ENCODE peak calls at places on chromosomes 11 and 22, in seven cellular contexts. One of them, this sample, is unnamed. For H3K4me1, the result is how much of the 10 kb centered on the place peaks cover.

GRCh38 chr22:35446365-35446764 is 46.4 kb downstream of the MCM5 start:
- DNase-seq in fibroblast of lung: peak
- DNase-seq in HAP-1: no peak
- DNase-seq in right atrium auricular region: no peak
- DNase-seq in H9: no peak
- DNase-seq in naive thymus-derived CD4-positive, alpha-beta T cell: no peak
- DNase-seq in aorta: no peak
- DNase-seq in this sample: no peak

GRCh38 chr11:68076371-68077042 is 37.7 kb downstream of the TCIRG1 start:
- DNase-seq in fibroblast of lung: no peak
- DNase-seq in HAP-1: no peak
- DNase-seq in right atrium auricular region: no peak
- DNase-seq in H9: no peak
- DNase-seq in naive thymus-derived CD4-positive, alpha-beta T cell: no peak
- DNase-seq in aorta: no peak
- DNase-seq in this sample: no peak

GRCh38 chr22:31044262-31044861 is 36.8 kb upstream of the SMTN start:
- DNase-seq in fibroblast of lung: peak
- DNase-seq in HAP-1: no peak
- DNase-seq in right atrium auricular region: peak
- DNase-seq in H9: peak
- DNase-seq in naive thymus-derived CD4-positive, alpha-beta T cell: no peak
- DNase-seq in aorta: peak
- DNase-seq in this sample: no peak

GRCh38 chr11:77125191-77125590 is 2.9 kb upstream of the MYO7A start:
- DNase-seq in fibroblast of lung: no peak
- DNase-seq in HAP-1: no peak
- DNase-seq in right atrium auricular region: no peak
- DNase-seq in H9: no peak
- DNase-seq in naive thymus-derived CD4-positive, alpha-beta T cell: no peak
- DNase-seq in aorta: no peak
- DNase-seq in this sample: peak

GRCh38 chr11:23555085-23555484 is 694.8 kb upstream of the CCDC179 start:
- DNase-seq in fibroblast of lung: peak
- DNase-seq in HAP-1: no peak
- DNase-seq in right atrium auricular region: no peak
- DNase-seq in H9: no peak
- DNase-seq in naive thymus-derived CD4-positive, alpha-beta T cell: no peak
- DNase-seq in aorta: no peak
- DNase-seq in this sample: no peak

GRCh38 chr11:115721309-115722007 is 217.2 kb upstream of the CADM1 start:
- DNase-seq in fibroblast of lung: no peak
- DNase-seq in HAP-1: no peak
- DNase-seq in right atrium auricular region: no peak
- DNase-seq in H9: no peak
- DNase-seq in naive thymus-derived CD4-positive, alpha-beta T cell: no peak
- DNase-seq in aorta: no peak
- DNase-seq in this sample: no peak

GRCh38 chr11:111378773-111379499 is at the start of gene POU2AF1:
- DNase-seq in fibroblast of lung: peak
- DNase-seq in HAP-1: no peak
- DNase-seq in right atrium auricular region: no peak
- DNase-seq in H9: peak
- DNase-seq in naive thymus-derived CD4-positive, alpha-beta T cell: peak
- DNase-seq in aorta: no peak
- DNase-seq in this sample: no peak

GRCh38 chr22:40434745-40435144 is 64.4 kb downstream of the SGSM3 start:
- DNase-seq in fibroblast of lung: no peak
- DNase-seq in HAP-1: no peak
- DNase-seq in right atrium auricular region: no peak
- DNase-seq in H9: no peak
- DNase-seq in naive thymus-derived CD4-positive, alpha-beta T cell: no peak
- DNase-seq in aorta: no peak
- DNase-seq in this sample: no peak

GRCh38 chr11:93005239-93005638 is 35.8 kb downstream of the MTNR1B start:
- DNase-seq in fibroblast of lung: peak
- DNase-seq in HAP-1: no peak
- DNase-seq in right atrium auricular region: no peak
- DNase-seq in H9: no peak
- DNase-seq in naive thymus-derived CD4-positive, alpha-beta T cell: no peak
- DNase-seq in aorta: no peak
- DNase-seq in this sample: no peak

GRCh38 chr11:66609951-66610617 is 6.3 kb upstream of the RBM14 start:
- DNase-seq in fibroblast of lung: no peak
- DNase-seq in HAP-1: no peak
- DNase-seq in right atrium auricular region: no peak
- DNase-seq in H9: no peak
- DNase-seq in naive thymus-derived CD4-positive, alpha-beta T cell: no peak
- DNase-seq in aorta: no peak
- DNase-seq in this sample: no peak

GRCh38 chr22:28855355-28856094 is 27.8 kb upstream of the ZNRF3 start:
- DNase-seq in fibroblast of lung: peak
- DNase-seq in HAP-1: peak
- DNase-seq in right atrium auricular region: peak
- DNase-seq in H9: peak
- DNase-seq in naive thymus-derived CD4-positive, alpha-beta T cell: peak
- DNase-seq in aorta: no peak
- DNase-seq in this sample: no peak

GRCh38 chr11:31422703-31423102 is 53.0 kb downstream of the DNAJC24 start:
- DNase-seq in fibroblast of lung: no peak
- DNase-seq in HAP-1: no peak
- DNase-seq in right atrium auricular region: no peak
- DNase-seq in H9: no peak
- DNase-seq in naive thymus-derived CD4-positive, alpha-beta T cell: no peak
- DNase-seq in aorta: no peak
- DNase-seq in this sample: no peak

GRCh38 chr11:46435679-46436078 is 44.1 kb upstream of the CHRM4 start:
- DNase-seq in fibroblast of lung: no peak
- DNase-seq in HAP-1: no peak
- DNase-seq in right atrium auricular region: no peak
- DNase-seq in H9: no peak
- DNase-seq in naive thymus-derived CD4-positive, alpha-beta T cell: no peak
- DNase-seq in aorta: no peak
- DNase-seq in this sample: no peak

GRCh38 chr22:32745251-32745995 is 56.1 kb upstream of the TIMP3 start:
- DNase-seq in fibroblast of lung: peak
- DNase-seq in HAP-1: no peak
- DNase-seq in right atrium auricular region: peak
- DNase-seq in H9: peak
- DNase-seq in naive thymus-derived CD4-positive, alpha-beta T cell: no peak
- DNase-seq in aorta: no peak
- DNase-seq in this sample: no peak

GRCh38 chr11:119904636-119905035 is 175.6 kb upstream of the NECTIN1 start:
- DNase-seq in fibroblast of lung: no peak
- DNase-seq in HAP-1: no peak
- DNase-seq in right atrium auricular region: no peak
- DNase-seq in H9: no peak
- DNase-seq in naive thymus-derived CD4-positive, alpha-beta T cell: no peak
- DNase-seq in aorta: no peak
- DNase-seq in this sample: peak

GRCh38 chr11:75428301-75428724 is 4.7 kb downstream of the KLHL35 start:
- DNase-seq in fibroblast of lung: peak
- DNase-seq in HAP-1: peak
- DNase-seq in right atrium auricular region: peak
- DNase-seq in H9: peak
- DNase-seq in naive thymus-derived CD4-positive, alpha-beta T cell: peak
- DNase-seq in aorta: peak
- DNase-seq in this sample: peak

GRCh38 chr11:64826578-64827450 is 16.5 kb upstream of the MEN1 start:
- DNase-seq in fibroblast of lung: no peak
- DNase-seq in HAP-1: no peak
- DNase-seq in right atrium auricular region: no peak
- DNase-seq in H9: peak
- DNase-seq in naive thymus-derived CD4-positive, alpha-beta T cell: no peak
- DNase-seq in aorta: no peak
- DNase-seq in this sample: no peak

GRCh38 chr11:115317428-115318185 is 186.6 kb downstream of the CADM1 start:
- DNase-seq in fibroblast of lung: peak
- DNase-seq in HAP-1: no peak
- DNase-seq in right atrium auricular region: no peak
- DNase-seq in H9: no peak
- DNase-seq in naive thymus-derived CD4-positive, alpha-beta T cell: no peak
- DNase-seq in aorta: no peak
- DNase-seq in this sample: no peak

GRCh38 chr22:17132112-17132511 is 11.0 kb upstream of the TMEM121B start:
- DNase-seq in fibroblast of lung: no peak
- DNase-seq in HAP-1: no peak
- DNase-seq in right atrium auricular region: no peak
- DNase-seq in H9: no peak
- DNase-seq in naive thymus-derived CD4-positive, alpha-beta T cell: no peak
- DNase-seq in aorta: peak
- DNase-seq in this sample: no peak

GRCh38 chr11:75498556-75499255 is 27.0 kb downstream of the GDPD5 start:
- DNase-seq in fibroblast of lung: peak
- DNase-seq in HAP-1: no peak
- DNase-seq in right atrium auricular region: no peak
- DNase-seq in H9: no peak
- DNase-seq in naive thymus-derived CD4-positive, alpha-beta T cell: no peak
- DNase-seq in aorta: no peak
- DNase-seq in this sample: no peak

GRCh38 chr11:34308049-34308692 is 49.6 kb downstream of the ABTB2 start:
- DNase-seq in fibroblast of lung: no peak
- DNase-seq in HAP-1: no peak
- DNase-seq in right atrium auricular region: no peak
- DNase-seq in H9: no peak
- DNase-seq in naive thymus-derived CD4-positive, alpha-beta T cell: no peak
- DNase-seq in aorta: no peak
- DNase-seq in this sample: no peak
- H3K4me1 ChIP-seq in fibroblast of lung: under half
- H3K4me1 ChIP-seq in HAP-1: under half
- H3K4me1 ChIP-seq in right atrium auricular region: under half
- H3K4me1 ChIP-seq in H9: under half
- H3K4me1 ChIP-seq in naive thymus-derived CD4-positive, alpha-beta T cell: under half
- H3K4me1 ChIP-seq in aorta: under half
- H3K4me1 ChIP-seq in this sample: under half

DNA sequence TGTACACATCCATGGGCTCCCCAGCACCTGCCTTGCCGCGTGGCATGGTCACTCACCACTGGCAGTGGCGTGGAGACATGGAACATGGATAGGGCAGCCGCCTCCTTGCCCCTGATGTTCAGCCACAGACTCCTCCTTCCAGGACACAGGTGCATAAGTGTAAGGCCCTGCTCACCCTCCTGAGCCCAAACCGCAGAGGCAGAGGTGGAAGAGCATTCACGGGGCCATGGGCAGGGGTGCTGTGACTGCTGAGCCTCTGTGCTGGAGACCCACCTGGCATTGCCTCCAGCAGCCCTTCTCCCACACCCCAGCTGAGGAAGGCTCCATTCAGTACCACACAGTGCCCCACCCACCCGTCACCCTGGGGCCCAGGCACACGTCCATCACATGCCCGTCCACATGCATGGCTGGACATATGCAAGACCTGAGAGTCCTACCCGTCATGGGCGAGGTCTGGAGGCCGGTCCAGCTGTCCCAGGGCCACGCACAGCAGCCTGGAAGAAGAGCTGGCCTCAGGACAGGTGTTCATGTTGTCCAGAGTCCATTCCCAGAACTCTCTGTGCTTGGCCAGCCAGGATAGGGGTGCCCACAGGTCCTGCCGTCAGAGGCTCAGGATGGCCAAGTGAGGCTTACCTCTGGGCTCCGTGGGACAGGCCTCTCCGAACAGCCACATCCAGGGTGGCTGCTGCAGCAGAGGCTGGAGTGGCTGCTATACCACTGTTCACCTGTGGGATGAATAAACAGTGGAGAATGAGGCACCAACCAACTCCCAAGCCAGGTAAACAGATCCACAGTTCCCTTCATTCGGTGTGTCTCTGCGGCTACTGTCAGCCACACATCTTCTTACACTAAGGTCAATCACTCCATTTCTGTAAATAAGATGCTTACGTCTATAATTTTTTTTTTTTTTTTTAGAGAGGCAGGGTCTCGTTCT is 1.7 kb upstream of the TUBGCP6 start:
- DNase-seq in fibroblast of lung: no peak
- DNase-seq in HAP-1: no peak
- DNase-seq in right atrium auricular region: no peak
- DNase-seq in H9: no peak
- DNase-seq in naive thymus-derived CD4-positive, alpha-beta T cell: no peak
- DNase-seq in aorta: no peak
- DNase-seq in this sample: no peak
- H3K4me1 ChIP-seq in fibroblast of lung: under half
- H3K4me1 ChIP-seq in HAP-1: under half
- H3K4me1 ChIP-seq in right atrium auricular region: under half
- H3K4me1 ChIP-seq in H9: under half
- H3K4me1 ChIP-seq in naive thymus-derived CD4-positive, alpha-beta T cell: half or more
- H3K4me1 ChIP-seq in aorta: under half
- H3K4me1 ChIP-seq in this sample: under half

GRCh38 chr11:83693279-83693992 is 407.3 kb upstream of the CCDC90B start:
- DNase-seq in fibroblast of lung: no peak
- DNase-seq in HAP-1: no peak
- DNase-seq in right atrium auricular region: no peak
- DNase-seq in H9: no peak
- DNase-seq in naive thymus-derived CD4-positive, alpha-beta T cell: no peak
- DNase-seq in aorta: no peak
- DNase-seq in this sample: no peak
- H3K4me1 ChIP-seq in fibroblast of lung: under half
- H3K4me1 ChIP-seq in HAP-1: under half
- H3K4me1 ChIP-seq in right atrium auricular region: under half
- H3K4me1 ChIP-seq in H9: under half
- H3K4me1 ChIP-seq in naive thymus-derived CD4-positive, alpha-beta T cell: under half
- H3K4me1 ChIP-seq in aorta: under half
- H3K4me1 ChIP-seq in this sample: under half

GRCh38 chr22:27834364-27835185 is 33.0 kb upstream of the MN1 start:
- DNase-seq in fibroblast of lung: no peak
- DNase-seq in HAP-1: no peak
- DNase-seq in right atrium auricular region: no peak
- DNase-seq in H9: no peak
- DNase-seq in naive thymus-derived CD4-positive, alpha-beta T cell: no peak
- DNase-seq in aorta: peak
- DNase-seq in this sample: no peak

GRCh38 chr22:27832606-27833005 is 31.1 kb upstream of the MN1 start:
- DNase-seq in fibroblast of lung: no peak
- DNase-seq in HAP-1: no peak
- DNase-seq in right atrium auricular region: no peak
- DNase-seq in H9: no peak
- DNase-seq in naive thymus-derived CD4-positive, alpha-beta T cell: no peak
- DNase-seq in aorta: peak
- DNase-seq in this sample: no peak

GRCh38 chr22:27835446-27835845 is 33.9 kb upstream of the MN1 start:
- DNase-seq in fibroblast of lung: peak
- DNase-seq in HAP-1: no peak
- DNase-seq in right atrium auricular region: no peak
- DNase-seq in H9: no peak
- DNase-seq in naive thymus-derived CD4-positive, alpha-beta T cell: no peak
- DNase-seq in aorta: no peak
- DNase-seq in this sample: no peak

GRCh38 chr22:27836181-27836580 is 34.6 kb upstream of the MN1 start:
- DNase-seq in fibroblast of lung: peak
- DNase-seq in HAP-1: no peak
- DNase-seq in right atrium auricular region: no peak
- DNase-seq in H9: no peak
- DNase-seq in naive thymus-derived CD4-positive, alpha-beta T cell: no peak
- DNase-seq in aorta: peak
- DNase-seq in this sample: no peak

DNA sequence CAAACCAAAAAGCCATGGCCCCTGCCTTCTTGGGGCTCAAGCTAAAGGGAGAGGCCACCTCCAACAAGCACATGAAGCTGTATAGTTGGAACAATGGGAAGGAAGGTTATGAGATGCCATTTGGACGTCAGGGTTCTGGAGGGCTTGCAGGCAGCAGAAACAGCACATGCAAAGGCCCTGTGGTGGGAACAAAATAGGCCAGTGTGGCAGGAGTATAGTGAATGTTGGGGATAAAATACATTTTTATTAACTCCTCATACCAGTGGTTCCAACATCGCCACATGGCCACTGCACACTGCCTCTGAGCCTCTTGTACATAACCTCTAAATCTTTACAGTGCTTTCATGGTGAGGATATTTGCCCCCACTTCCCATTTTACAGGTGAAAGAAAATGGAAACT is 32.2 kb upstream of the MN1 start:
- DNase-seq in fibroblast of lung: no peak
- DNase-seq in HAP-1: no peak
- DNase-seq in right atrium auricular region: no peak
- DNase-seq in H9: no peak
- DNase-seq in naive thymus-derived CD4-positive, alpha-beta T cell: no peak
- DNase-seq in aorta: peak
- DNase-seq in this sample: no peak
- H3K4me1 ChIP-seq in fibroblast of lung: under half
- H3K4me1 ChIP-seq in HAP-1: under half
- H3K4me1 ChIP-seq in right atrium auricular region: under half
- H3K4me1 ChIP-seq in H9: under half
- H3K4me1 ChIP-seq in naive thymus-derived CD4-positive, alpha-beta T cell: under half
- H3K4me1 ChIP-seq in aorta: under half
- H3K4me1 ChIP-seq in this sample: under half

This sample was measured in pancreas.